ENCODE peak calls at places on chromosome 12, in nine cellular contexts. C, Q, D, K, Z, J, R, M and O are unnamed samples.

GRCh38 chr12:131366261-131366871 is 344.5 kb upstream of the SFSWAP start:
- DNase-seq in M (no peak), Q (no peak), K (no peak), C (peak), R (no peak), D (no peak), J (no peak), Z (no peak), O (no peak)

GRCh38 chr12:92603741-92604432 is 98.9 kb upstream of the PLEKHG7 start:
- DNase-seq in Q (no peak), Z (no peak), K (no peak), R (no peak), D (peak), M (no peak), J (no peak), C (no peak), O (no peak)

GRCh38 chr12:115004469-115005146 is 320.6 kb upstream of the TBX3 start:
- DNase-seq in K (no peak), C (no peak), Z (no peak), D (no peak), R (no peak), M (no peak), J (no peak), Q (no peak), O (no peak)

GRCh38 chr12:106108187-106108816 is 30.5 kb downstream of the NUAK1 start:
- DNase-seq in Z (no peak), K (no peak), Q (no peak), M (no peak), J (no peak), D (no peak), C (no peak), R (no peak), O (no peak)

GRCh38 chr12:18281941-18282340 is 20.6 kb downstream of the PIK3C2G start:
- DNase-seq in K (no peak), R (no peak), M (no peak), D (no peak), Q (no peak), J (no peak), C (no peak), Z (no peak), O (no peak)

GRCh38 chr12:2300168-2300567 is 247.4 kb downstream of the CACNA1C start:
- DNase-seq in D (no peak), R (no peak), Z (no peak), Q (no peak), M (no peak), J (no peak), C (no peak), K (no peak), O (no peak)

GRCh38 chr12:52581481-52581880 is 7.8 kb upstream of the KRT74 start:
- DNase-seq in M (peak), C (no peak), J (no peak), Q (no peak), D (no peak), Z (no peak), K (no peak), R (peak), O (no peak)

GRCh38 chr12:12726543-12727093 is 9.4 kb downstream of the CDKN1B start:
- DNase-seq in K (no peak), Q (no peak), M (peak), J (no peak), C (no peak), R (no peak), D (no peak), Z (no peak), O (no peak)

GRCh38 chr12:114334395-114334794 is 71.5 kb downstream of the TBX5 start:
- DNase-seq in C (no peak), R (no peak), K (no peak), D (no peak), J (no peak), M (no peak), Q (no peak), Z (no peak), O (no peak)

GRCh38 chr12:85156569-85156968 is 120.4 kb downstream of the LRRIQ1 start:
- DNase-seq in K (peak), D (no peak), C (no peak), Z (no peak), Q (no peak), R (no peak), J (no peak), M (no peak), O (no peak)